ENCODE peak calls at places on chromosomes 1 and 21, in ten cellular contexts. Y is anterior cingulate cortex; P is CD4-positive, alpha-beta T cell; Z is T follicular helper cell; G is bronchial epithelial cell; B is neural crest cell; W is T47D; N is fibroblast of the aortic adventitia; O is NCI-H2081; S is B cell. F is an unnamed sample.

GRCh38 chr1:179310271-179310670 is 16.7 kb downstream of the SOAT1 start:
- DNase-seq in Y (no peak), P (no peak), Z (no peak), G (peak; percentile 65), B (no peak), W (no peak), N (peak; percentile 86), O (no peak), S (no peak), F (no peak)

GRCh38 chr1:209268479-209268878 is 315.0 kb upstream of the CAMK1G start:
- DNase-seq in Y (no peak), P (no peak), Z (no peak), G (no peak), B (no peak), W (no peak), N (no peak), O (no peak), S (no peak), F (no peak)

GRCh38 chr1:248822148-248823032 is 3.3 kb downstream of the SH3BP5L start:
- DNase-seq in Y (no peak), P (no peak), Z (no peak), G (no peak), B (no peak), W (no peak), N (no peak), O (no peak), S (no peak), F (no peak)

GRCh38 chr1:165539908-165540307 is 3.9 kb upstream of the LRRC52 start:
- DNase-seq in Y (no peak), P (no peak), Z (no peak), G (no peak), B (no peak), W (no peak), N (no peak), O (no peak), S (no peak), F (no peak)

GRCh38 chr1:192730206-192730605 is 78.6 kb upstream of the RGS2 start:
- DNase-seq in Y (no peak), P (no peak), Z (no peak), G (no peak), B (no peak), W (no peak), N (peak; percentile 45), O (no peak), S (no peak), F (no peak)

GRCh38 chr21:42666023-42666747 is 12.8 kb downstream of the PDE9A start:
- DNase-seq in Y (no peak), P (peak; percentile 22), Z (no peak), G (no peak), B (no peak), W (peak; percentile 54), N (no peak), O (no peak), S (no peak), F (no peak)

GRCh38 chr1:93694039-93694438 is 12.4 kb upstream of the BCAR3 start:
- DNase-seq in Y (no peak), P (no peak), Z (no peak), G (peak; percentile 54), B (no peak), W (no peak), N (no peak), O (no peak), S (no peak), F (no peak)

GRCh38 chr1:58575831-58576726 is 973 bp downstream of the TACSTD2 start:
- DNase-seq in Y (no peak), P (no peak), Z (peak; percentile 3), G (peak; percentile 54), B (no peak), W (peak; percentile 49), N (no peak), O (no peak), S (no peak), F (no peak)

GRCh38 chr1:205615789-205616188 is 16.0 kb downstream of the ELK4 start:
- DNase-seq in Y (no peak), P (no peak), Z (no peak), G (peak; percentile 53), B (no peak), W (no peak), N (no peak), O (no peak), S (no peak), F (no peak)

GRCh38 chr1:214440219-214440965 is 111.0 kb downstream of the PTPN14 start:
- DNase-seq in Y (no peak), P (no peak), Z (no peak), G (peak; percentile 72), B (no peak), W (peak; percentile 27), N (no peak), O (no peak), S (no peak), F (peak; percentile 75)

GRCh38 chr1:241639040-241639652 is 1.0 kb downstream of the CHML start:
- DNase-seq in Y (no peak), P (no peak), Z (no peak), G (peak; percentile 31), B (no peak), W (peak; percentile 7), N (peak; percentile 14), O (no peak), S (no peak), F (no peak)

GRCh38 chr1:95035536-95035935 is 37.2 kb downstream of the ALG14 start:
- DNase-seq in Y (no peak), P (no peak), Z (no peak), G (peak; percentile 84), B (no peak), W (no peak), N (peak; percentile 93), O (no peak), S (no peak), F (no peak)

GRCh38 chr21:45228656-45229240 is 58.9 kb downstream of the POFUT2 start:
- DNase-seq in Y (no peak), P (no peak), Z (no peak), G (no peak), B (no peak), W (no peak), N (no peak), O (no peak), S (no peak), F (no peak)

GRCh38 chr1:228294717-228295116 is 86.9 kb downstream of the OBSCN start:
- DNase-seq in Y (no peak), P (no peak), Z (no peak), G (no peak), B (no peak), W (no peak), N (no peak), O (no peak), S (no peak), F (no peak)

GRCh38 chr1:240258910-240259309 is 167.2 kb downstream of the FMN2 start:
- DNase-seq in Y (no peak), P (no peak), Z (no peak), G (peak; percentile 73), B (no peak), W (no peak), N (peak; percentile 97), O (no peak), S (no peak), F (no peak)